ENCODE peak calls at places on chromosomes 2 and 18, in four cellular contexts. One of them, this sample, is unnamed. For H3K4me1 and H3K9me3, the result is how much of the 10 kb centered on the place peaks cover.

GRCh38 chr2:170276926-170277571 is 99.1 kb downstream of the MYO3B start:
- DNase-seq in right lobe of liver: no peak
- DNase-seq in thoracic aorta: no peak
- DNase-seq in CD8-positive, alpha-beta memory T cell: no peak
- DNase-seq in this sample: peak

GRCh38 chr18:44637210-44638051 is 43.3 kb upstream of the SETBP1 start:
- DNase-seq in right lobe of liver: no peak
- DNase-seq in CD8-positive, alpha-beta memory T cell: no peak
- DNase-seq in thoracic aorta: no peak
- DNase-seq in this sample: no peak

GRCh38 chr2:96164459-96165184 is 19.4 kb upstream of the DUSP2 start:
- DNase-seq in right lobe of liver: no peak
- DNase-seq in thoracic aorta: no peak
- DNase-seq in CD8-positive, alpha-beta memory T cell: peak
- DNase-seq in this sample: no peak

GRCh38 chr2:15890936-15891905 is 49.1 kb upstream of the MYCN start:
- DNase-seq in CD8-positive, alpha-beta memory T cell: no peak
- DNase-seq in thoracic aorta: no peak
- DNase-seq in right lobe of liver: no peak
- DNase-seq in this sample: no peak

GRCh38 chr2:75021672-75022071 is 63.2 kb downstream of the POLE4 start:
- DNase-seq in CD8-positive, alpha-beta memory T cell: no peak
- DNase-seq in thoracic aorta: no peak
- DNase-seq in right lobe of liver: no peak
- DNase-seq in this sample: peak

GRCh38 chr2:133747965-133748700 is 179.9 kb upstream of the NCKAP5 start:
- DNase-seq in right lobe of liver: no peak
- DNase-seq in CD8-positive, alpha-beta memory T cell: no peak
- DNase-seq in thoracic aorta: no peak
- DNase-seq in this sample: no peak

GRCh38 chr2:238105506-238106338 is 5.6 kb downstream of the ESPNL start:
- DNase-seq in right lobe of liver: no peak
- DNase-seq in thoracic aorta: peak
- DNase-seq in CD8-positive, alpha-beta memory T cell: no peak
- DNase-seq in this sample: peak

GRCh38 chr2:65800998-65801397 is 368.6 kb upstream of the SPRED2 start:
- DNase-seq in right lobe of liver: no peak
- DNase-seq in thoracic aorta: no peak
- DNase-seq in CD8-positive, alpha-beta memory T cell: no peak
- DNase-seq in this sample: no peak

GRCh38 chr2:240900141-240900860 is 4.3 kb upstream of the MAB21L4 start:
- DNase-seq in right lobe of liver: peak
- DNase-seq in CD8-positive, alpha-beta memory T cell: no peak
- DNase-seq in thoracic aorta: no peak
- DNase-seq in this sample: no peak

GRCh38 chr2:28269019-28269784 is 123.5 kb upstream of the FOSL2 start:
- DNase-seq in right lobe of liver: no peak
- DNase-seq in thoracic aorta: no peak
- DNase-seq in CD8-positive, alpha-beta memory T cell: no peak
- DNase-seq in this sample: peak

GRCh38 chr2:32832821-32833220 is 113.9 kb upstream of the LTBP1 start:
- DNase-seq in thoracic aorta: no peak
- DNase-seq in CD8-positive, alpha-beta memory T cell: no peak
- DNase-seq in right lobe of liver: no peak
- DNase-seq in this sample: no peak

GRCh38 chr2:229634574-229635185 is 79.7 kb downstream of the DNER start:
- DNase-seq in thoracic aorta: no peak
- DNase-seq in right lobe of liver: no peak
- DNase-seq in CD8-positive, alpha-beta memory T cell: no peak
- DNase-seq in this sample: no peak

GRCh38 chr2:85750509-85751299 is 3.1 kb upstream of the ATOH8 start:
- DNase-seq in CD8-positive, alpha-beta memory T cell: peak
- DNase-seq in thoracic aorta: no peak
- DNase-seq in right lobe of liver: peak
- DNase-seq in this sample: peak

GRCh38 chr2:20728114-20728758 is 61.3 kb downstream of the GDF7 start:
- DNase-seq in thoracic aorta: no peak
- DNase-seq in CD8-positive, alpha-beta memory T cell: no peak
- DNase-seq in right lobe of liver: no peak
- DNase-seq in this sample: no peak

GRCh38 chr2:18777250-18777812 is 188.0 kb upstream of the NT5C1B start:
- DNase-seq in right lobe of liver: no peak
- DNase-seq in CD8-positive, alpha-beta memory T cell: no peak
- DNase-seq in thoracic aorta: no peak
- DNase-seq in this sample: no peak

GRCh38 chr2:226799976-226800940 is 638 bp upstream of the IRS1 start:
- DNase-seq in CD8-positive, alpha-beta memory T cell: peak
- DNase-seq in right lobe of liver: peak
- DNase-seq in thoracic aorta: no peak
- DNase-seq in this sample: no peak

GRCh38 chr2:182980115-182980514 is 58.1 kb downstream of the NCKAP1 start:
- DNase-seq in thoracic aorta: no peak
- DNase-seq in right lobe of liver: no peak
- DNase-seq in CD8-positive, alpha-beta memory T cell: peak
- DNase-seq in this sample: no peak

GRCh38 chr2:169131587-169132512 is 62.5 kb downstream of the DHRS9 start:
- DNase-seq in thoracic aorta: no peak
- DNase-seq in CD8-positive, alpha-beta memory T cell: peak
- DNase-seq in right lobe of liver: no peak
- DNase-seq in this sample: peak

GRCh38 chr2:24919100-24919976 is 699 bp downstream of the ADCY3 start:
- DNase-seq in thoracic aorta: no peak
- DNase-seq in CD8-positive, alpha-beta memory T cell: peak
- DNase-seq in right lobe of liver: no peak
- DNase-seq in this sample: peak

GRCh38 chr2:215332876-215333600 is 21.2 kb downstream of the ATIC start:
- DNase-seq in thoracic aorta: no peak
- DNase-seq in right lobe of liver: no peak
- DNase-seq in CD8-positive, alpha-beta memory T cell: no peak
- DNase-seq in this sample: no peak

GRCh38 chr2:70905443-70905842 is 30.3 kb upstream of the ATP6V1B1 start:
- DNase-seq in right lobe of liver: no peak
- DNase-seq in CD8-positive, alpha-beta memory T cell: no peak
- DNase-seq in thoracic aorta: no peak
- DNase-seq in this sample: no peak

GRCh38 chr18:58190842-58191530 is 147.0 kb downstream of the NEDD4L start:
- DNase-seq in CD8-positive, alpha-beta memory T cell: no peak
- DNase-seq in right lobe of liver: no peak
- DNase-seq in thoracic aorta: no peak
- DNase-seq in this sample: no peak

GRCh38 chr2:26519396-26519991 is 41.6 kb upstream of the OTOF start:
- DNase-seq in CD8-positive, alpha-beta memory T cell: peak
- DNase-seq in thoracic aorta: no peak
- DNase-seq in right lobe of liver: no peak
- DNase-seq in this sample: no peak

GRCh38 chr2:11495844-11496271 is 29.9 kb upstream of the E2F6 start:
- DNase-seq in thoracic aorta: no peak
- DNase-seq in CD8-positive, alpha-beta memory T cell: no peak
- DNase-seq in right lobe of liver: no peak
- DNase-seq in this sample: no peak

GRCh38 chr18:37578182-37578678 is 12.6 kb upstream of the CELF4 start:
- DNase-seq in thoracic aorta: no peak
- DNase-seq in CD8-positive, alpha-beta memory T cell: no peak
- DNase-seq in right lobe of liver: no peak
- DNase-seq in this sample: no peak

GRCh38 chr18:48292787-48293409 is 116.3 kb downstream of the ZBTB7C start:
- DNase-seq in thoracic aorta: no peak
- DNase-seq in right lobe of liver: no peak
- DNase-seq in CD8-positive, alpha-beta memory T cell: no peak
- DNase-seq in this sample: no peak

GRCh38 chr2:65620026-65620425 is 187.6 kb upstream of the SPRED2 start:
- DNase-seq in CD8-positive, alpha-beta memory T cell: no peak
- DNase-seq in right lobe of liver: no peak
- DNase-seq in thoracic aorta: no peak
- DNase-seq in this sample: no peak

GRCh38 chr18:65942854-65943253 is 192.0 kb downstream of the CDH7 start:
- DNase-seq in thoracic aorta: no peak
- DNase-seq in CD8-positive, alpha-beta memory T cell: no peak
- DNase-seq in right lobe of liver: no peak
- DNase-seq in this sample: no peak

GRCh38 chr2:80288576-80288975 is 16.0 kb downstream of the LRRTM1 start:
- DNase-seq in thoracic aorta: no peak
- DNase-seq in right lobe of liver: no peak
- DNase-seq in CD8-positive, alpha-beta memory T cell: no peak
- DNase-seq in this sample: no peak

GRCh38 chr2:170582313-170582712 is 132.8 kb upstream of the SP5 start:
- DNase-seq in thoracic aorta: no peak
- DNase-seq in right lobe of liver: no peak
- DNase-seq in CD8-positive, alpha-beta memory T cell: no peak
- DNase-seq in this sample: peak

GRCh38 chr2:23375448-23375847 is 9.5 kb upstream of the KLHL29 start:
- DNase-seq in right lobe of liver: no peak
- DNase-seq in thoracic aorta: no peak
- DNase-seq in CD8-positive, alpha-beta memory T cell: no peak
- DNase-seq in this sample: no peak

GRCh38 chr18:11996190-11996754 is 15.0 kb downstream of the IMPA2 start:
- DNase-seq in thoracic aorta: no peak
- DNase-seq in CD8-positive, alpha-beta memory T cell: no peak
- DNase-seq in right lobe of liver: no peak
- DNase-seq in this sample: no peak

GRCh38 chr18:51611326-51611725 is 413.8 kb upstream of the MEX3C start:
- DNase-seq in CD8-positive, alpha-beta memory T cell: no peak
- DNase-seq in thoracic aorta: no peak
- DNase-seq in right lobe of liver: no peak
- DNase-seq in this sample: no peak

GRCh38 chr2:178521304-178522150 is 41.3 kb downstream of the PLEKHA3 start:
- DNase-seq in right lobe of liver: no peak
- DNase-seq in thoracic aorta: no peak
- DNase-seq in CD8-positive, alpha-beta memory T cell: no peak
- DNase-seq in this sample: no peak

GRCh38 chr2:11387100-11387390 is 42.6 kb upstream of the ROCK2 start:
- DNase-seq in CD8-positive, alpha-beta memory T cell: no peak
- DNase-seq in thoracic aorta: no peak
- DNase-seq in right lobe of liver: no peak
- DNase-seq in this sample: no peak

GRCh38 chr2:30253873-30254691 is 22.7 kb downstream of the LBH start:
- DNase-seq in thoracic aorta: no peak
- DNase-seq in right lobe of liver: no peak
- DNase-seq in CD8-positive, alpha-beta memory T cell: no peak
- DNase-seq in this sample: no peak
- H3K4me1 ChIP-seq in thoracic aorta: half or more
- H3K4me1 ChIP-seq in right lobe of liver: under half
- H3K4me1 ChIP-seq in CD8-positive, alpha-beta memory T cell: half or more
- H3K4me1 ChIP-seq in this sample: under half

DNA sequence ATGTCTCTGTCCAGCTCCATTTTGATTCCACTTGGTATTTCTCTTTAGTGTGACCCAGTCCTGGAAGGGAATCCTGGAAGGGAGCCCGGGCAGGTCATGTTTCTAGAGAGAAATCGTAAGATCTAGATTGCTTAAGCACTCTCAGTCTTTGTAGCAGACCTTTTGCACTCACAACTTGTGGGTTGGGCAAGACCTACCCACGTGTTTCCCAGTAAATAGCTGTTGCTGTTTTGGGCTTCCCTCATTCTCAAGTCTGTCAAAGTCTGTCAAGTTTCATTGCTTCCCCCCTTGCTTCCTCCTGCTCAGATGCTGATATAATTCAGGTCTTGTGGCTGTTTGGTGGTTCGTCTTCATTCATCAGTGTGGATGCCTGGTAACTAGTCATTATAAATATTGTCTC is 17.4 kb upstream of the NEMP2 start:
- DNase-seq in right lobe of liver: no peak
- DNase-seq in CD8-positive, alpha-beta memory T cell: no peak
- DNase-seq in thoracic aorta: no peak
- DNase-seq in this sample: no peak
- H3K9me3 ChIP-seq in right lobe of liver: under half
- H3K9me3 ChIP-seq in CD8-positive, alpha-beta memory T cell: under half
- H3K9me3 ChIP-seq in thoracic aorta: under half
- H3K9me3 ChIP-seq in this sample: under half

GRCh38 chr2:5689790-5690189 is 2.4 kb upstream of the SOX11 start:
- DNase-seq in thoracic aorta: no peak
- DNase-seq in CD8-positive, alpha-beta memory T cell: no peak
- DNase-seq in right lobe of liver: no peak
- DNase-seq in this sample: no peak

GRCh38 chr2:5691659-5692529 is at the start of gene SOX11:
- DNase-seq in CD8-positive, alpha-beta memory T cell: no peak
- DNase-seq in right lobe of liver: no peak
- DNase-seq in thoracic aorta: no peak
- DNase-seq in this sample: no peak

GRCh38 chr2:5690718-5691658 is 1.2 kb upstream of the SOX11 start:
- DNase-seq in thoracic aorta: no peak
- DNase-seq in right lobe of liver: no peak
- DNase-seq in CD8-positive, alpha-beta memory T cell: peak
- DNase-seq in this sample: no peak

GRCh38 chr2:5692561-5693287 is 540 bp downstream of the SOX11 start:
- DNase-seq in right lobe of liver: no peak
- DNase-seq in thoracic aorta: no peak
- DNase-seq in CD8-positive, alpha-beta memory T cell: no peak
- DNase-seq in this sample: no peak

DNA sequence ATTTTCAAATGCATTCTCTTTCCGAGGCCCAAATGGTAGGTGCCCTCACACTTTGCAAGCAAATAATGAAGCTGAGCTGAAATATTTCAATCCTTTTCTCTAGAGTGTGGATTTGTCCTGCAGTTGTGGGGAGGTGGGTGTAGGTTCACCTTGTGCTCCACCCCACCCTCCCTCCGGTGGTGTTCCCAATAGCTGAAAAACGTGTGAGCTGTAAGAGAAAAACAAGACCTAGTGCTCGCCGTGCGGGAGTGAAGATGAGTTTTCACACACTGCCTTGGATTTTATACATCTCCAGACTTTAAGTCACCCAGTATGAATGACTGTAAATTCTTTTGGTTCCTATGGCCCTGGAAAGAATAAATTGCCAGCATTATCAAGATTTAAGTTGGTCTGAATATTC is 2.0 kb upstream of the SOX11 start:
- DNase-seq in CD8-positive, alpha-beta memory T cell: no peak
- DNase-seq in thoracic aorta: no peak
- DNase-seq in right lobe of liver: no peak
- DNase-seq in this sample: no peak
- H3K4me3 ChIP-seq in CD8-positive, alpha-beta memory T cell: no peak
- H3K4me3 ChIP-seq in thoracic aorta: no peak
- H3K4me3 ChIP-seq in right lobe of liver: no peak
- H3K4me3 ChIP-seq in this sample: no peak

DNA sequence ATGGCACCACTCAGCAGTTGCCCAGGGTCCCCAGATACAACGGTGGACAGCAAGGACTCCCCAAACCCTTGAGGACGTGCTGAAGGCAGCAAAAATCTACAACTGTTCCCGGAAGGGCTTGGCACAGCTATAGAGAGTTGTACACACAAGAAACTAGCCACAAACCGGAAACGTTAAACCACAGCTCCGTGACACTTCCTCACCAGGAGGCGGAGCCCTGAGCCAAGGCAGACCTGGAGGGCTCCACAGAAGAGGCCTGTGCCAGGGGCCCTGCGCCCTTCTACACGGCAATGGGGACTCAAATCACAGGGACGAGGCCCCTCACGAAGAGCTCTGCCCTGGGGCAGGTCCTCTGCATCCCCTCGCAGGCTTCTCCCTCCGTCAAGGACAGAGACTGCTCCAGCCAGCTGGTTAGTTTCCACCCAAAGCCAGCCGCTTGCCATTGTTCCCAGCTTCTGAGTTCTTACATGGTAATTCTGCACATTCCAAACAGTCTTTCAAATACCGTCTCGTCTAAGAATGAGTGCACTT is 133.3 kb downstream of the HDAC4 start:
- DNase-seq in right lobe of liver: peak
- DNase-seq in CD8-positive, alpha-beta memory T cell: peak
- DNase-seq in thoracic aorta: no peak
- DNase-seq in this sample: peak
- H3K4me1 ChIP-seq in right lobe of liver: under half
- H3K4me1 ChIP-seq in CD8-positive, alpha-beta memory T cell: half or more
- H3K4me1 ChIP-seq in thoracic aorta: half or more
- H3K4me1 ChIP-seq in this sample: under half

This sample was measured in HAP-1.